ENCODE peak calls at places on chromosomes 4 and X, in six cellular contexts. K is esophagus squamous epithelium, V is psoas muscle, L is ascending aorta, D is pancreas, P is BJ. A is an unnamed sample.
A peak's percentile ranks its signal among the peaks of the same experiment; 100 is the strongest.

GRCh38 chr4:120066182-120066524 is 495 bp downstream of the MAD2L1 start:
- DNase-seq in P (no peak), V (no peak), K (no peak), D (no peak), L (no peak), A (no peak)

GRCh38 chr4:22500831-22501714 is 14.8 kb downstream of the ADGRA3 start:
- DNase-seq in P (no peak), L (no peak), K (no peak), V (no peak), D (no peak), A (no peak)

GRCh38 chrX:88437563-88437962 is 309.5 kb upstream of the CPXCR1 start:
- DNase-seq in V (no peak), P (no peak), D (no peak), L (no peak), K (no peak), A (no peak)

GRCh38 chr4:148065069-148065468 is 333.2 kb downstream of the ARHGAP10 start:
- DNase-seq in L (no peak), D (no peak), V (no peak), K (no peak), P (peak; percentile 70), A (no peak)

GRCh38 chr4:164695650-164696049 is 58.3 kb upstream of the SMIM31 start:
- DNase-seq in P (no peak), V (no peak), D (no peak), L (no peak), K (no peak), A (no peak)

GRCh38 chrX:310621-311155 is 7.9 kb downstream of the GTPBP6 start:
- DNase-seq in L (no peak), K (no peak), D (peak; percentile 43), V (peak; percentile 38), P (no peak), A (peak; percentile 26)

GRCh38 chr4:82044141-82044993 is 329.4 kb downstream of the HNRNPD start:
- DNase-seq in K (no peak), P (no peak), D (peak; percentile 92), L (peak; percentile 73), V (peak; percentile 73), A (peak; percentile 86)

GRCh38 chrX:153469811-153470410 is 465 bp downstream of the HAUS7 start:
- DNase-seq in L (no peak), V (peak; percentile 66), D (no peak), K (no peak), P (no peak), A (peak; percentile 82)

GRCh38 chr4:110064295-110064694 is 134.1 kb downstream of the ELOVL6 start:
- DNase-seq in L (no peak), K (no peak), V (no peak), D (no peak), P (no peak), A (no peak)

GRCh38 chr4:147328189-147328588 is 152.7 kb upstream of the EDNRA start:
- DNase-seq in V (no peak), D (no peak), K (no peak), P (no peak), L (no peak), A (no peak)

GRCh38 chr4:7739077-7739917 is 200.4 kb downstream of the AFAP1 start:
- DNase-seq in P (no peak), L (no peak), V (peak; percentile 45), D (peak; percentile 64), K (no peak), A (no peak)

GRCh38 chr4:1717129-1718094 is 3.7 kb downstream of the TMEM129 start:
- DNase-seq in D (peak; percentile 80), L (no peak), K (no peak), V (no peak), P (no peak), A (peak; percentile 48)

GRCh38 chr4:26782168-26782829 is 78.3 kb upstream of the STIM2 start:
- DNase-seq in L (no peak), K (no peak), P (no peak), V (no peak), D (no peak), A (no peak)

GRCh38 chr4:37628977-37629609 is 57.1 kb downstream of the RELL1 start:
- DNase-seq in P (no peak), D (no peak), V (peak; percentile 81), K (no peak), L (no peak), A (no peak)

GRCh38 chr4:64230709-64231310 is 178.4 kb downstream of the TECRL start:
- DNase-seq in L (no peak), P (no peak), V (no peak), D (no peak), K (no peak), A (no peak)

GRCh38 chr4:125316781-125317525 is 2.2 kb downstream of the FAT4 start:
- DNase-seq in L (peak; percentile 74), P (no peak), D (peak; percentile 72), K (no peak), V (peak; percentile 76), A (peak; percentile 57)

GRCh38 chrX:107678957-107679740 is 50.8 kb downstream of the PRPS1 start:
- DNase-seq in V (peak; percentile 89), D (no peak), L (peak; percentile 90), P (no peak), K (peak; percentile 39), A (no peak)

GRCh38 chr4:13024147-13025105 is 459.7 kb downstream of the RAB28 start:
- DNase-seq in K (no peak), P (no peak), L (no peak), V (no peak), D (no peak), A (no peak)

GRCh38 chr4:167428172-167428571 is 193.9 kb upstream of the SPOCK3 start:
- DNase-seq in K (no peak), D (no peak), L (no peak), P (no peak), V (no peak), A (no peak)

GRCh38 chrX:109199726-109200125 is 282.2 kb downstream of the GUCY2F start:
- DNase-seq in L (no peak), K (no peak), P (no peak), D (no peak), V (no peak), A (no peak)

GRCh38 chr4:94168321-94168720 is 39.3 kb upstream of the SMARCAD1 start:
- DNase-seq in K (no peak), D (no peak), P (no peak), L (no peak), V (no peak), A (no peak)

GRCh38 chrX:106894978-106895452 is 8.1 kb downstream of the RIPPLY1 start:
- DNase-seq in V (no peak), P (no peak), K (no peak), D (no peak), L (no peak), A (no peak)

GRCh38 chrX:102345916-102346315 is 93.9 kb downstream of the NXF2B start:
- DNase-seq in K (no peak), V (peak; percentile 57), D (peak; percentile 58), L (peak; percentile 83), P (no peak), A (peak; percentile 57)

GRCh38 chr4:4430492-4431195 is 43.7 kb downstream of the NSG1 start:
- DNase-seq in P (peak; percentile 68), K (no peak), L (no peak), D (no peak), V (no peak), A (peak; percentile 83)

GRCh38 chr4:110412354-110412753 is 63.6 kb upstream of the ENPEP start:
- DNase-seq in D (no peak), V (no peak), P (no peak), K (no peak), L (no peak), A (no peak)

GRCh38 chrX:46436744-46437143 is 108.5 kb downstream of the ZNF674 start:
- DNase-seq in P (no peak), D (no peak), V (no peak), K (no peak), L (no peak), A (no peak)

GRCh38 chrX:66638591-66639500 is at the start of gene EDA2R:
- DNase-seq in K (no peak), V (no peak), P (peak; percentile 45), L (peak; percentile 73), D (no peak), A (peak; percentile 69)

GRCh38 chr4:138773321-138773720 is 242.3 kb upstream of the NOCT start:
- DNase-seq in D (no peak), L (no peak), K (no peak), P (no peak), V (no peak), A (no peak)

GRCh38 chr4:141654098-141654497 is 17.7 kb downstream of the IL15 start:
- DNase-seq in K (no peak), P (no peak), L (peak; percentile 69), D (no peak), V (peak; percentile 49), A (peak; percentile 41)

GRCh38 chr4:162282711-162283110 is 118.9 kb upstream of the FSTL5 start:
- DNase-seq in P (no peak), D (no peak), K (no peak), V (no peak), L (no peak), A (no peak)

GRCh38 chr4:6121941-6122340 is 78.4 kb downstream of the JAKMIP1 start:
- DNase-seq in V (no peak), D (no peak), L (no peak), P (no peak), K (no peak), A (no peak)

GRCh38 chr4:31518796-31519250 is 798.7 kb downstream of the PCDH7 start:
- DNase-seq in K (no peak), V (no peak), P (peak; percentile 21), D (no peak), L (no peak), A (no peak)
- H3K27me3 ChIP-seq in K (no peaks in the 10 kb centered on the region), V (no peaks in the 10 kb centered on the region), P (no peaks in the 10 kb centered on the region), D (no peaks in the 10 kb centered on the region), L (no peaks in the 10 kb centered on the region), A (no peaks in the 10 kb centered on the region)

GRCh38 chr4:41853973-41854372 is 81.3 kb upstream of the TMEM33 start:
- DNase-seq in D (no peak), L (no peak), P (no peak), K (no peak), V (no peak), A (no peak)
- H3K27me3 ChIP-seq in D (peaks cover 7% of the 10 kb centered on the region), L (no peaks in the 10 kb centered on the region), P (peaks cover 8% of the 10 kb centered on the region), K (no peaks in the 10 kb centered on the region), V (peaks cover 8% of the 10 kb centered on the region), A (no peaks in the 10 kb centered on the region)

GRCh38 chrX:49202022-49202421 is 2.0 kb upstream of the SYP start:
- DNase-seq in V (no peak), L (no peak), D (no peak), P (no peak), K (no peak), A (no peak)

GRCh38 chrX:49204017-49204416 is 4.0 kb upstream of the SYP start:
- DNase-seq in L (no peak), D (no peak), V (no peak), P (no peak), K (no peak), A (no peak)

GRCh38 chrX:49204709-49205108 is 4.7 kb upstream of the SYP start:
- DNase-seq in V (no peak), P (no peak), L (no peak), K (no peak), D (no peak), A (no peak)

GRCh38 chrX:49205443-49205842 is 5.5 kb upstream of the SYP start:
- DNase-seq in L (no peak), D (no peak), K (no peak), P (no peak), V (no peak), A (no peak)

GRCh38 chrX:49203536-49203935 is 3.5 kb upstream of the SYP start:
- DNase-seq in V (no peak), K (no peak), D (no peak), P (no peak), L (no peak), A (no peak)
- H3K27me3 ChIP-seq in V (no peaks in the 10 kb centered on the region), K (no peaks in the 10 kb centered on the region), D (no peaks in the 10 kb centered on the region), P (no peaks in the 10 kb centered on the region), L (no peaks in the 10 kb centered on the region), A (peaks cover 4% of the 10 kb centered on the region)

GRCh38 chr4:149927514-149927913 is 111.9 kb upstream of the IQCM start:
- DNase-seq in K (no peak), L (no peak), V (no peak), D (no peak), P (no peak), A (no peak)
- H3K27me3 ChIP-seq in K (no peaks in the 10 kb centered on the region), L (no peaks in the 10 kb centered on the region), V (no peaks in the 10 kb centered on the region), D (no peaks in the 10 kb centered on the region), P (no peaks in the 10 kb centered on the region), A (no peaks in the 10 kb centered on the region)

A was measured in H7.